ENCODE peak calls at places on chromosomes 16 and 17, in six cellular contexts. W, S, Z, X, U and T are unnamed samples.

GRCh38 chr17:21077286-21077685 is 34.5 kb upstream of the USP22 start:
- DNase-seq in S (no peak), Z (no peak), X (no peak), W (no peak), U (no peak), T (no peak)

GRCh38 chr17:77722366-77722765 is 236.1 kb upstream of the TNRC6C start:
- DNase-seq in X (no peak), U (no peak), W (no peak), S (no peak), Z (no peak), T (no peak)

GRCh38 chr17:29645516-29646051 is 22.9 kb upstream of the CORO6 start:
- DNase-seq in Z (peak; percentile 79), U (peak; percentile 88), X (peak; percentile 80), W (no peak), S (no peak), T (no peak)

GRCh38 chr16:75402174-75402820 is 31.0 kb downstream of the CFDP1 start:
- DNase-seq in W (no peak), Z (no peak), X (no peak), U (peak; percentile 80), S (no peak), T (no peak)

GRCh38 chr16:85673529-85674417 is 15.0 kb downstream of the GINS2 start:
- DNase-seq in Z (peak; percentile 85), W (no peak), U (peak; percentile 61), S (no peak), X (no peak), T (no peak)

GRCh38 chr16:53498984-53499383 is 4.0 kb downstream of the AKTIP start:
- DNase-seq in S (no peak), X (no peak), U (no peak), W (no peak), Z (no peak), T (no peak)

GRCh38 chr17:51481370-51481769 is 221.0 kb downstream of the UTP18 start:
- DNase-seq in U (no peak), S (no peak), Z (no peak), W (no peak), X (no peak), T (no peak)

GRCh38 chr17:77127735-77128361 is 12.9 kb upstream of the SEC14L1 start:
- DNase-seq in X (no peak), W (peak; percentile 65), Z (no peak), S (peak; percentile 52), U (peak; percentile 41), T (no peak)

GRCh38 chr17:79294459-79295071 is 219.9 kb downstream of the ENGASE start:
- DNase-seq in U (peak; percentile 18), X (peak; percentile 56), Z (peak; percentile 16), S (peak; percentile 35), W (peak; percentile 13), T (peak; percentile 25)

GRCh38 chr17:56819431-56820145 is 14.1 kb downstream of the C17orf67 start:
- DNase-seq in S (peak; percentile 80), W (peak; percentile 35), U (peak; percentile 29), Z (peak; percentile 57), X (peak; percentile 76), T (peak; percentile 64)

GRCh38 chr17:44828919-44829557 is 1.0 kb downstream of the GJC1 start:
- DNase-seq in Z (no peak), S (no peak), X (peak; percentile 56), U (no peak), W (no peak), T (no peak)

GRCh38 chr16:17396762-17397498 is 73.8 kb downstream of the XYLT1 start:
- DNase-seq in U (peak; percentile 36), S (no peak), X (no peak), Z (peak; percentile 20), W (no peak), T (peak; percentile 70)

GRCh38 chr16:3952342-3953131 is 72.0 kb upstream of the CREBBP start:
- DNase-seq in S (no peak), X (peak; percentile 95), Z (no peak), U (no peak), W (no peak), T (no peak)

GRCh38 chr17:11880714-11881113 is 116.6 kb downstream of the ZNF18 start:
- DNase-seq in Z (no peak), W (no peak), X (peak; percentile 54), U (no peak), S (peak; percentile 63), T (no peak)

GRCh38 chr16:1503110-1503955 is 10.2 kb downstream of the TELO2 start:
- DNase-seq in X (no peak), W (no peak), U (no peak), S (no peak), Z (no peak), T (no peak)

GRCh38 chr16:55046146-55046460 is 115.4 kb downstream of the IRX5 start:
- DNase-seq in W (no peak), Z (no peak), U (no peak), X (no peak), S (no peak), T (no peak)

GRCh38 chr16:65698943-65699342 is 577.1 kb upstream of the CDH11 start:
- DNase-seq in S (no peak), U (peak; percentile 64), W (no peak), Z (peak; percentile 1), X (no peak), T (peak; percentile 45)

GRCh38 chr17:81339180-81339501 is 44.0 kb upstream of the SLC38A10 start:
- DNase-seq in W (no peak), S (no peak), X (no peak), Z (no peak), U (no peak), T (no peak)

GRCh38 chr17:77882481-77883212 is 75.9 kb upstream of the TNRC6C start:
- DNase-seq in U (peak; percentile 88), Z (no peak), X (peak; percentile 86), W (no peak), S (peak; percentile 69), T (no peak)

GRCh38 chr17:67818110-67819002 is 6.9 kb upstream of the BPTF start:
- DNase-seq in W (no peak), X (no peak), Z (no peak), S (peak; percentile 93), U (no peak), T (no peak)

GRCh38 chr16:23236983-23237382 is 54.4 kb downstream of the SCNN1G start:
- DNase-seq in U (no peak), Z (no peak), W (no peak), S (no peak), X (no peak), T (no peak)

GRCh38 chr17:59534583-59534982 is 30.8 kb upstream of the DHX40 start:
- DNase-seq in S (peak; percentile 19), U (no peak), Z (no peak), X (peak; percentile 36), W (no peak), T (no peak)

GRCh38 chr17:31558748-31559646 is 167.5 kb downstream of the RAB11FIP4 start:
- DNase-seq in W (peak; percentile 70), S (peak; percentile 64), U (peak; percentile 64), Z (peak; percentile 76), X (peak; percentile 86), T (peak; percentile 54)

DNA sequence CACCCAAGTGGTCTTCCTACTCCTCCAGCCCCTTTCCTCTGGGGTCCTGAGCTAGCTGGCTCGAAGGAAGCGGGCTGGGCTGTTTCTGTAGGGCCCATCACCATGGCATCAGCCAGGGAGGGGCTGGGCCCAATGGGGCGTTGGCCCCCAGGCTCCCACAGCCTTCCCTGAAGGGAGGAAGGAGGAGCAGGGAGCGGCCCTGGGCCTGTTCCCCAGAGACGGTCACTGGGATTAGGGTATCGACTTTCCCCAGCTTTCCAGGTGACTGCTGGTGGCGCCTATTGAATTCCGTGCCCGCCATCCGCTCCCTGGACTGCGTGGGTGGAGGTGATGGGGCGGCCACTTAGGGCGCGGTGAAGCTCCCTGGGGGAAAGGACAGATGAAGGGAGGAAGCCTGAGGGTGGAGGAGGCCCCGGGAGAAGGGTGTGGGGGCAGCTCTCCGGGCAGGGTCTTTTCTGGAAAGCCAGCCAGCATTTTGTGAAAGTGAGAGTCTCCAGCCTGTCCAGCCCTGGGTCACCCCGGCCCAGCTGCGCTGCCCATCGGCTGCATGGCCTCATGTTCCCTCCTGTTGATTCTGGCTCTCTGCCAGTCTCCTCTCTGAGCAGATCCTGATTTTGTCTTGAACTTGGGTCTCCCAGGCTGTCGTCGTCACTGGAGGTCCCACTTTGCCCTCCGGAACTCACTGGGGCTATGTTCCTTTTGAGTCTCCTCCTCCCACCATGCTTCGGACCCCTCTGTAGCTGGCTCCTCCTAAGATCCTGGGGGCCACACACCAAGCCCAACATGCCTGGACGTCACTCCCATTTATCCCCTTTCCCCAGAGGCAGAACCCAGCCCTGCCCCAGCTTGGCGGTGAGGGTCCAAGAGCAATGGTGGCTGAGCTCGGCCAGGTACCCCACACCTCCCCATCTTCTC is 9.8 kb downstream of the NHERF1 start:
- DNase-seq in U (no peak), W (no peak), X (peak; percentile 66), Z (no peak), S (no peak), T (no peak)
- H3K4me3 ChIP-seq in U (no peak overlapping the region), W (no peak overlapping the region), X (peak overlapping the region; percentile 28), Z (no peak overlapping the region), S (no peak overlapping the region), T (no peak overlapping the region)

GRCh38 chr17:6830383-6830986 is 1.0 kb downstream of the TEKT1 start:
- DNase-seq in W (no peak), U (no peak), S (no peak), X (no peak), Z (no peak), T (no peak)

GRCh38 chr17:6831662-6832263 is at the start of gene TEKT1:
- DNase-seq in Z (peak; percentile 38), W (peak; percentile 38), U (peak; percentile 33), X (peak; percentile 70), S (peak; percentile 59), T (peak; percentile 26)
- TF ChIP-seq CTCF in Z (no peak), W (no peak), U (no peak), X (no peak), S (no peak), T (no peak)

GRCh38 chr17:63433746-63434591 is 12.1 kb downstream of the CYB561 start:
- DNase-seq in U (peak; percentile 93), S (no peak), W (no peak), Z (peak; percentile 94), X (peak; percentile 83), T (peak; percentile 71)

GRCh38 chr17:63430223-63430622 is 15.9 kb downstream of the CYB561 start:
- DNase-seq in X (no peak), Z (no peak), S (no peak), W (no peak), U (no peak), T (no peak)

GRCh38 chr17:63429766-63430165 is 16.3 kb downstream of the CYB561 start:
- DNase-seq in Z (no peak), U (no peak), W (no peak), S (no peak), X (no peak), T (no peak)

GRCh38 chr17:63431939-63432804 is 13.9 kb downstream of the CYB561 start:
- DNase-seq in S (no peak), X (peak; percentile 34), Z (peak; percentile 65), W (no peak), U (peak; percentile 65), T (no peak)

GRCh38 chr17:63431618-63431938 is 14.5 kb downstream of the CYB561 start:
- DNase-seq in U (no peak), S (no peak), Z (no peak), W (no peak), X (no peak), T (no peak)
- H3K4me3 ChIP-seq in U (no peak overlapping the region), S (no peak overlapping the region), Z (no peak overlapping the region), W (no peak overlapping the region), X (no peak overlapping the region), T (no peak overlapping the region)

DNA sequence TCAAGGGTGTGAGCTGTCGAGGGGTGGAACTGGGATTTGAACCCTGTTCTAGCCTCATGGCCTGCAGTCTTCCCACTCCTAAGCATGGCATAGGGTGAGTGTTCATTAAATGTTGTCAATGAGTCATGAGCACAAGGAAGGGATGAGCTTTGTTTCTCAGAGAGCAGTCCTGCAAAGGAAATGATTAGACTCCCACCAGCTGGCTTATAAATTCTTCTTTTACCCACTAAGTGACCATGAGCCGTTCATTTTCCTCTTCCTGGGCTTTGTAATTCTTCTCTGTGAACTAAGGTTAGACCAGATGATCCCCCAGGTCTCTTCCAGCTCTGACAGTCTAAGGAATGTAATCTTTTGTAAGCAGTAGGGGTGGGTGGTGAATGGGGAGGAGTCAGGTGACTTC is 47.9 kb upstream of the HNF1B start:
- DNase-seq in S (no peak), Z (peak; percentile 30), X (no peak), W (no peak), U (peak; percentile 73), T (no peak)
- TF ChIP-seq CTCF in S (no peak), Z (no peak), X (no peak), W (no peak), U (no peak), T (no peak)